ENCODE peak calls at places on chromosomes 16 and 17, in eight cellular contexts. T, J, I, H, U, R, Z and S are unnamed samples.

GRCh38 chr16:1466968-1467521 is 7.8 kb downstream of the CLCN7 start:
- DNase-seq in T (no peak), J (no peak), I (no peak), H (peak), U (peak), R (peak), Z (no peak), S (no peak)

GRCh38 chr17:70278846-70279465 is 109.6 kb downstream of the KCNJ2 start:
- DNase-seq in T (no peak), J (peak), I (no peak), H (peak), U (no peak), R (no peak), Z (no peak), S (no peak)

GRCh38 chr17:56908061-56908542 is 5.7 kb downstream of the TRIM25 start:
- DNase-seq in T (no peak), J (no peak), I (no peak), H (no peak), U (peak), R (no peak), Z (no peak), S (no peak)

GRCh38 chr16:60271382-60272180 is 1537.5 kb upstream of the GOT2 start:
- DNase-seq in T (no peak), J (no peak), I (no peak), H (no peak), U (no peak), R (no peak), Z (no peak), S (no peak)

GRCh38 chr16:83977056-83977815 is 9.2 kb downstream of the NECAB2 start:
- DNase-seq in T (no peak), J (no peak), I (no peak), H (no peak), U (no peak), R (no peak), Z (no peak), S (no peak)

GRCh38 chr16:11355862-11356261 is 10.6 kb downstream of the RMI2 start:
- DNase-seq in T (no peak), J (no peak), I (no peak), H (no peak), U (no peak), R (no peak), Z (no peak), S (no peak)

GRCh38 chr17:28151001-28151400 is 108.5 kb downstream of the NLK start:
- DNase-seq in T (no peak), J (peak), I (no peak), H (no peak), U (no peak), R (no peak), Z (no peak), S (no peak)

GRCh38 chr17:28928061-28928460 is 23.3 kb downstream of the PHF12 start:
- DNase-seq in T (no peak), J (no peak), I (no peak), H (peak), U (no peak), R (peak), Z (no peak), S (no peak)

GRCh38 chr17:44095647-44096496 is 25.3 kb downstream of the G6PC3 start:
- DNase-seq in T (no peak), J (peak), I (peak), H (peak), U (peak), R (peak), Z (peak), S (peak)

GRCh38 chr17:21218101-21218500 is 4.1 kb upstream of the TMEM11 start:
- DNase-seq in T (no peak), J (peak), I (peak), H (no peak), U (no peak), R (no peak), Z (no peak), S (no peak)

GRCh38 chr16:26649646-26650045 is 417.1 kb upstream of the C16orf82 start:
- DNase-seq in T (no peak), J (no peak), I (no peak), H (no peak), U (no peak), R (no peak), Z (no peak), S (no peak)

GRCh38 chr17:65093930-65094329 is 37.4 kb upstream of the GNA13 start:
- DNase-seq in T (no peak), J (no peak), I (no peak), H (no peak), U (no peak), R (no peak), Z (no peak), S (no peak)

GRCh38 chr17:7029659-7030058 is 6.2 kb upstream of the SLC16A13 start:
- DNase-seq in T (no peak), J (no peak), I (no peak), H (no peak), U (no peak), R (no peak), Z (no peak), S (peak)

GRCh38 chr17:3915642-3916012 is 638 bp downstream of the P2RX1 start:
- DNase-seq in T (no peak), J (no peak), I (no peak), H (no peak), U (no peak), R (no peak), Z (no peak), S (no peak)

GRCh38 chr16:65312795-65313194 is 190.9 kb upstream of the CDH11 start:
- DNase-seq in T (no peak), J (no peak), I (no peak), H (peak), U (no peak), R (no peak), Z (no peak), S (no peak)

GRCh38 chr16:58508671-58509251 is 6.6 kb upstream of the SETD6 start:
- DNase-seq in T (no peak), J (no peak), I (no peak), H (no peak), U (no peak), R (no peak), Z (no peak), S (no peak)

GRCh38 chr17:78374631-78375274 is 3.7 kb upstream of the PGS1 start:
- DNase-seq in T (no peak), J (peak), I (peak), H (peak), U (peak), R (no peak), Z (peak), S (no peak)

GRCh38 chr17:1563786-1564613 is 1.4 kb upstream of the PITPNA start:
- DNase-seq in T (no peak), J (no peak), I (no peak), H (no peak), U (peak), R (no peak), Z (no peak), S (no peak)

GRCh38 chr17:48555183-48555615 is 10.3 kb upstream of the HOXB2 start:
- DNase-seq in T (no peak), J (no peak), I (no peak), H (peak), U (peak), R (peak), Z (no peak), S (no peak)

GRCh38 chr16:84754353-84754856 is 54.6 kb downstream of the USP10 start:
- DNase-seq in T (peak), J (peak), I (peak), H (peak), U (peak), R (peak), Z (peak), S (peak)

GRCh38 chr17:4899341-4900230 is at the start of gene C17orf107:
- DNase-seq in T (no peak), J (peak), I (peak), H (peak), U (no peak), R (no peak), Z (no peak), S (no peak)

GRCh38 chr16:71727545-71728324 is 3.2 kb upstream of the PHLPP2 start:
- DNase-seq in T (no peak), J (no peak), I (no peak), H (no peak), U (no peak), R (no peak), Z (no peak), S (no peak)

GRCh38 chr16:56611281-56611833 is 3.0 kb downstream of the MT2A start:
- DNase-seq in T (peak), J (no peak), I (no peak), H (peak), U (no peak), R (no peak), Z (no peak), S (no peak)

GRCh38 chr16:1964046-1964505 is 550 bp downstream of the RPS2 start:
- DNase-seq in T (no peak), J (peak), I (no peak), H (no peak), U (no peak), R (peak), Z (no peak), S (peak)

GRCh38 chr17:66858182-66859083 is 23.5 kb downstream of the CACNG5 start:
- DNase-seq in T (no peak), J (no peak), I (no peak), H (no peak), U (no peak), R (no peak), Z (no peak), S (no peak)

GRCh38 chr17:16583781-16584180 is 14.8 kb upstream of the ZNF287 start:
- DNase-seq in T (no peak), J (no peak), I (no peak), H (no peak), U (no peak), R (no peak), Z (no peak), S (peak)

GRCh38 chr16:22352119-22352518 is 22.3 kb downstream of the CDR2 start:
- DNase-seq in T (no peak), J (no peak), I (no peak), H (no peak), U (no peak), R (no peak), Z (no peak), S (no peak)

GRCh38 chr17:56112086-56112485 is 41.2 kb upstream of the ANKFN1 start:
- DNase-seq in T (no peak), J (no peak), I (no peak), H (peak), U (no peak), R (no peak), Z (no peak), S (no peak)

GRCh38 chr17:77727216-77727615 is 231.3 kb upstream of the TNRC6C start:
- DNase-seq in T (no peak), J (no peak), I (peak), H (no peak), U (no peak), R (no peak), Z (no peak), S (peak)

GRCh38 chr17:78912082-78912481 is 9.1 kb upstream of the CEP295NL start:
- DNase-seq in T (no peak), J (no peak), I (no peak), H (no peak), U (no peak), R (no peak), Z (no peak), S (no peak)

GRCh38 chr16:48295493-48296281 is 48.3 kb upstream of the ABCC11 start:
- DNase-seq in T (peak), J (no peak), I (no peak), H (no peak), U (peak), R (peak), Z (no peak), S (no peak)

GRCh38 chr16:48299471-48299870 is 52.1 kb upstream of the ABCC11 start:
- DNase-seq in T (no peak), J (no peak), I (no peak), H (no peak), U (no peak), R (no peak), Z (no peak), S (no peak)

DNA sequence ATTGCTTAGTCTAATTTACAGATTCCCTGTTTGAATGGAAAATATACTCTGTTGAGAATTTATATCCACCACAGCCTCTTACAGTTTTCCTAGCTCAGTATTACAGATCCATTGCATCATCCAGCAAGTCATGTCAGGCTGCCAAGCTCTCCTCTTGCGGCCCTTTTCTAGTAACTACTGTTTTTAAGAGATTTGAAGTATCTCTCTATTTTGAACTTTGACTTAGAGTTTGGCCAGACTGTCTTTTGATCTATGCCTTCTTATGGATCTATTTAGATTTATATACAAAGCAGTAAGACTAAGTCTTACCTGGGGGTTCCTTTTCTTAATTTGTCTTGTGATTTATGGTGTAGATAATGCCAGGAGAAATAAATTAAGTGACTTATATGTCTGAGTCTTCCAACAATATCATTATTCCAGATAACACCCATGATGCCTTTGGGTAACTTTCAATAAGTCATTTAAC is 53.1 kb upstream of the ABCC11 start:
- DNase-seq in T (peak), J (no peak), I (no peak), H (peak), U (no peak), R (no peak), Z (no peak), S (peak)
- H3K4me2 ChIP-seq in T (no peak), J (no peak), I (no peak), H (no peak), U (no peak), R (no peak), Z (no peak), S (no peak)

GRCh38 chr17:59632398-59632797 is 12.7 kb downstream of the CLTC start:
- DNase-seq in T (no peak), J (no peak), I (no peak), H (no peak), U (no peak), R (no peak), Z (no peak), S (no peak)
- H3K4me2 ChIP-seq in T (no peak), J (no peak), I (no peak), H (no peak), U (no peak), R (no peak), Z (no peak), S (no peak)

GRCh38 chr17:50902768-50903353 is 36.7 kb upstream of the TOB1 start:
- DNase-seq in T (no peak), J (peak), I (no peak), H (no peak), U (no peak), R (no peak), Z (peak), S (no peak)

GRCh38 chr17:50900383-50900892 is 34.3 kb upstream of the TOB1 start:
- DNase-seq in T (no peak), J (no peak), I (no peak), H (no peak), U (no peak), R (no peak), Z (no peak), S (no peak)

GRCh38 chr17:50899005-50899460 is 32.9 kb upstream of the TOB1 start:
- DNase-seq in T (no peak), J (no peak), I (no peak), H (no peak), U (no peak), R (no peak), Z (no peak), S (no peak)

GRCh38 chr17:50898369-50899004 is 32.3 kb upstream of the TOB1 start:
- DNase-seq in T (no peak), J (no peak), I (no peak), H (no peak), U (no peak), R (no peak), Z (no peak), S (no peak)

DNA sequence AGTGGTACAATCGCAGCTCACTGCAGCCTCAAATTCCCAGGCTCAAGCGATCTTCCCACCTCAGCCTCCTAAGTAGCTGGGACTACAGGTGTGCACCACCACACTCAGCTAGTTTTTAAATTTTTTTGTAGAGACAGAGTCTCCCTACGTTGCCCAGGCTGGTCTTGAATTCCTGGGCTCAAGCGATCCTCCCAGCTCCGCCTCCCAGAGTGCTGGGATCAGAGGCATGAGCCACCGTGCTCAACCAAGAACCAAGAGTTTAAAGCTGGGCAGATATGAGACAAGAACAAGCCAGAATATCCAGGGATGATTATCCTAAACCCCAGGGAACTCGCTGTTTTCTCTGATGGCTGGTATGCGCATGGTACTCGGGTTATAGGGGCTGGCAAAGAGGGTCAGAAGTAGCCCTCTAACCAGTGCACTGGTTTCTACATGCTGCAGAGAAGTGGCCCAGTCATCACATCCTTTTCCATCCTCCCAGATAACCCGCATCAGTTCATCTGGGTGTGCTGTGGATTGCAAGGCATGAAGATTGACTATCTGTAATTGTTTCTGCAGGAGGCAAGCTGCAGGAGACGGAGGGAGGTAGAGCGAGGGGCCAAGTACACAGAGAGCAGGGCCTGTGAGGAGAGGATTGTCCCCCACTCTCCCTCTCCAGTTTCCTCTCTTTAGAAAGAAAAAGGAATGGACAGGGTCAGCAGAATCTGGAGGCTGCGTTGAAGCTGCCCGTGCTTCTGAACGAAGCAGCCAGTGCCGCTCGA is 33.6 kb upstream of the TOB1 start:
- DNase-seq in T (no peak), J (no peak), I (no peak), H (no peak), U (no peak), R (no peak), Z (no peak), S (no peak)
- H3K4me2 ChIP-seq in T (no peak), J (no peak), I (no peak), H (no peak), U (no peak), R (no peak), Z (no peak), S (no peak)

DNA sequence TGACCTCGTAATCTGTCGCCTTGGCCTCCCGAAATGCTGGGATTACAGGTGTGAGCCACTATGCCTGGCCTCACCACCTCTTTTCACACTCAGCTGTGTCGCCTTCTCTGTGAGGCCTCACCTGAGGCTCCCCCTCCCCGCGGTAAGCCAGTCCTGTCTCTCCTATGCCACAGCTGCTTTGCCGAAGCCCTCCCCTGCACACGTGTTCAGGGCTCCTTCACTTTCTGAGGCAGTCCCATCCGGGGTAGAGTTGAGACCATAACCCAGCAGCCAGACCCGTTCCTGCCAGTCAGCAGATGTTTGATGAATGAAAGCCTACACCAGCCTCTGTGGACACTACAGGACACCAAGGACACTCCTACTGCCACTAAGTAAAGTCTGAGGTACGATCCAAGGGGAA is 10.6 kb downstream of the USP7 start:
- DNase-seq in T (no peak), J (no peak), I (no peak), H (no peak), U (no peak), R (no peak), Z (no peak), S (peak)
- H3K4me2 ChIP-seq in T (no peak), J (no peak), I (no peak), H (no peak), U (no peak), R (no peak), Z (no peak), S (peak)

GRCh38 chr17:32871736-32872135 is 5.2 kb downstream of the MYO1D start:
- DNase-seq in T (no peak), J (no peak), I (no peak), H (no peak), U (no peak), R (no peak), Z (no peak), S (no peak)

GRCh38 chr17:32873114-32873513 is 3.8 kb downstream of the MYO1D start:
- DNase-seq in T (no peak), J (no peak), I (no peak), H (no peak), U (peak), R (peak), Z (no peak), S (no peak)

GRCh38 chr17:32870027-32870670 is 6.8 kb downstream of the MYO1D start:
- DNase-seq in T (no peak), J (no peak), I (no peak), H (no peak), U (no peak), R (no peak), Z (no peak), S (no peak)

GRCh38 chr17:32869345-32870026 is 7.4 kb downstream of the MYO1D start:
- DNase-seq in T (no peak), J (no peak), I (no peak), H (no peak), U (peak), R (no peak), Z (no peak), S (no peak)

GRCh38 chr17:32870969-32871368 is 6.0 kb downstream of the MYO1D start:
- DNase-seq in T (no peak), J (no peak), I (no peak), H (no peak), U (no peak), R (no peak), Z (no peak), S (no peak)
- H3K4me2 ChIP-seq in T (no peak), J (no peak), I (no peak), H (no peak), U (no peak), R (no peak), Z (no peak), S (no peak)

GRCh38 chr17:81714412-81715106 is 2.5 kb downstream of the SLC25A10 start:
- DNase-seq in T (no peak), J (no peak), I (no peak), H (no peak), U (no peak), R (no peak), Z (no peak), S (no peak)

GRCh38 chr17:81712468-81713003 is 452 bp downstream of the SLC25A10 start:
- DNase-seq in T (no peak), J (peak), I (no peak), H (no peak), U (peak), R (peak), Z (no peak), S (peak)

GRCh38 chr17:81711814-81712467 is at the start of gene SLC25A10:
- DNase-seq in T (peak), J (peak), I (peak), H (peak), U (peak), R (peak), Z (peak), S (peak)

GRCh38 chr17:81713556-81714411 is 1.7 kb downstream of the SLC25A10 start:
- DNase-seq in T (no peak), J (peak), I (no peak), H (no peak), U (peak), R (no peak), Z (no peak), S (no peak)

GRCh38 chr17:81713004-81713555 is 996 bp downstream of the SLC25A10 start:
- DNase-seq in T (no peak), J (no peak), I (no peak), H (no peak), U (peak), R (peak), Z (no peak), S (no peak)
- H3K4me2 ChIP-seq in T (peak), J (peak), I (peak), H (peak), U (peak), R (peak), Z (peak), S (peak)

GRCh38 chr17:82649501-82650261 is 1.4 kb upstream of the WDR45B start:
- DNase-seq in T (no peak), J (no peak), I (no peak), H (no peak), U (no peak), R (no peak), Z (no peak), S (no peak)
- H3K4me2 ChIP-seq in T (peak), J (no peak), I (no peak), H (no peak), U (no peak), R (no peak), Z (no peak), S (no peak)

GRCh38 chr17:73145641-73146040 is 19.2 kb upstream of the SSTR2 start:
- DNase-seq in T (no peak), J (no peak), I (no peak), H (no peak), U (no peak), R (no peak), Z (no peak), S (no peak)

GRCh38 chr17:73141411-73141810 is 23.4 kb upstream of the SSTR2 start:
- DNase-seq in T (no peak), J (no peak), I (no peak), H (no peak), U (no peak), R (no peak), Z (no peak), S (no peak)

GRCh38 chr17:73140531-73140930 is 24.3 kb upstream of the SSTR2 start:
- DNase-seq in T (no peak), J (no peak), I (no peak), H (no peak), U (no peak), R (no peak), Z (no peak), S (no peak)

GRCh38 chr17:73139296-73139695 is 25.5 kb upstream of the SSTR2 start:
- DNase-seq in T (no peak), J (no peak), I (no peak), H (no peak), U (no peak), R (no peak), Z (no peak), S (no peak)

GRCh38 chr17:73142763-73143395 is 21.9 kb upstream of the SSTR2 start:
- DNase-seq in T (no peak), J (no peak), I (no peak), H (peak), U (peak), R (peak), Z (no peak), S (peak)
- H3K4me2 ChIP-seq in T (no peak), J (no peak), I (no peak), H (no peak), U (no peak), R (no peak), Z (no peak), S (peak)